ENCODE peak calls at places on chromosomes 7 and 10, in nine cellular contexts. D, O, S, N, Q, Z, A, B and E are unnamed samples.

GRCh38 chr10:98463976-98464754 is 17.4 kb upstream of the HPS1 start:
- DNase-seq in D (no peak), B (peak; percentile 14), O (no peak), N (no peak), A (no peak), S (peak; percentile 12), Z (no peak), Q (no peak), E (no peak)

GRCh38 chr7:91519241-91520200 is 255.3 kb downstream of the FZD1 start:
- DNase-seq in D (no peak), Z (no peak), S (no peak), N (no peak), Q (no peak), A (peak; percentile 51), B (no peak), O (no peak), E (no peak)

GRCh38 chr10:98994030-98994429 is 241.6 kb downstream of the HPSE2 start:
- DNase-seq in B (no peak), D (no peak), N (no peak), Z (no peak), A (no peak), S (no peak), O (no peak), Q (no peak), E (no peak)

GRCh38 chr7:34570300-34570699 is 87.7 kb upstream of the NPSR1 start:
- DNase-seq in S (no peak), N (no peak), Z (no peak), O (no peak), B (no peak), D (no peak), A (no peak), Q (no peak), E (no peak)

GRCh38 chr7:82345886-82346285 is 97.7 kb downstream of the CACNA2D1 start:
- DNase-seq in Q (no peak), A (no peak), N (no peak), D (no peak), S (no peak), Z (no peak), O (no peak), B (no peak), E (no peak)

GRCh38 chr10:22649390-22649841 is 65.0 kb downstream of the PIP4K2A start:
- DNase-seq in Z (no peak), O (no peak), D (no peak), S (no peak), B (no peak), N (no peak), Q (no peak), A (no peak), E (no peak)

GRCh38 chr7:3464900-3465622 is 164.0 kb downstream of the SDK1 start:
- DNase-seq in Q (no peak), O (no peak), A (no peak), S (no peak), N (no peak), B (no peak), D (no peak), Z (no peak), E (no peak)

GRCh38 chr7:17674166-17674955 is 265.9 kb downstream of the SNX13 start:
- DNase-seq in B (no peak), D (no peak), O (peak; percentile 22), N (no peak), A (no peak), Q (no peak), Z (no peak), S (no peak), E (peak; percentile 95)

GRCh38 chr10:120979435-120980315 is 128.5 kb downstream of the WDR11 start:
- DNase-seq in A (peak; percentile 1), O (no peak), N (no peak), Z (no peak), D (no peak), Q (peak; percentile 84), B (peak; percentile 35), S (no peak), E (no peak)

GRCh38 chr10:5089869-5090268 is 4.3 kb upstream of the AKR1C3 start:
- DNase-seq in D (no peak), Z (peak; percentile 77), Q (no peak), S (peak; percentile 28), B (peak; percentile 87), N (no peak), O (peak; percentile 49), A (peak; percentile 49), E (peak; percentile 55)

GRCh38 chr7:149598721-149599308 is 101.2 kb upstream of the ZNF746 start:
- DNase-seq in Z (no peak), A (peak; percentile 52), Q (peak; percentile 51), D (no peak), O (peak; percentile 69), S (peak; percentile 38), B (peak; percentile 45), N (no peak), E (peak; percentile 10)

GRCh38 chr10:129961274-129961839 is 2.7 kb downstream of the EBF3 start:
- DNase-seq in Q (no peak), Z (no peak), A (peak; percentile 52), S (no peak), B (no peak), O (no peak), N (no peak), D (no peak), E (no peak)

GRCh38 chr10:35545079-35545657 is 60.0 kb upstream of the GJD4 start:
- DNase-seq in D (no peak), N (no peak), B (no peak), Z (no peak), S (no peak), A (no peak), O (no peak), Q (no peak), E (no peak)

GRCh38 chr7:184768-185264 is 7.6 kb upstream of the FAM20C start:
- DNase-seq in A (peak; percentile 46), N (no peak), D (no peak), S (no peak), Q (no peak), B (no peak), O (no peak), Z (no peak), E (no peak)

GRCh38 chr7:123608991-123609882 is 7.6 kb downstream of the ASB15 start:
- DNase-seq in A (no peak), O (no peak), D (no peak), B (no peak), N (no peak), S (no peak), Q (no peak), Z (no peak), E (no peak)

GRCh38 chr10:35027567-35027966 is 62.6 kb downstream of the CUL2 start:
- DNase-seq in A (peak; percentile 45), N (no peak), S (peak; percentile 39), Q (peak; percentile 32), O (peak; percentile 88), B (no peak), Z (no peak), D (no peak), E (no peak)

GRCh38 chr10:1048349-1048731 is 579 bp downstream of the IDI1 start:
- DNase-seq in N (peak; percentile 33), D (peak; percentile 35), B (peak; percentile 33), Q (peak; percentile 32), O (peak; percentile 2), Z (no peak), S (peak; percentile 57), A (no peak), E (no peak)

GRCh38 chr7:106774768-106775551 is 90.1 kb upstream of the PIK3CG start:
- DNase-seq in N (no peak), B (peak; percentile 94), A (peak; percentile 86), Z (no peak), O (peak; percentile 57), Q (no peak), D (no peak), S (peak; percentile 27), E (no peak)

GRCh38 chr10:45001382-45002148 is 842 bp downstream of the ZNF22 start:
- DNase-seq in Q (peak; percentile 79), Z (no peak), D (peak; percentile 69), A (peak; percentile 83), S (peak; percentile 69), B (peak; percentile 23), O (peak; percentile 84), N (peak; percentile 78), E (no peak)

GRCh38 chr10:85105614-85106013 is 777.2 kb downstream of the CCSER2 start:
- DNase-seq in N (no peak), D (no peak), Z (no peak), S (no peak), B (peak; percentile 5), A (no peak), Q (peak; percentile 23), O (no peak), E (no peak)

GRCh38 chr10:50658165-50658564 is 34.4 kb upstream of the SGMS1 start:
- DNase-seq in A (no peak), Q (no peak), B (no peak), S (no peak), N (no peak), O (no peak), D (no peak), Z (no peak), E (no peak)
- H3K27ac ChIP-seq in A (no peak overlapping the region), Q (no peak overlapping the region), B (no peak overlapping the region), S (no peak overlapping the region), N (no peak overlapping the region), O (no peak overlapping the region), D (no peak overlapping the region), Z (no peak overlapping the region), E (no peak overlapping the region)

DNA sequence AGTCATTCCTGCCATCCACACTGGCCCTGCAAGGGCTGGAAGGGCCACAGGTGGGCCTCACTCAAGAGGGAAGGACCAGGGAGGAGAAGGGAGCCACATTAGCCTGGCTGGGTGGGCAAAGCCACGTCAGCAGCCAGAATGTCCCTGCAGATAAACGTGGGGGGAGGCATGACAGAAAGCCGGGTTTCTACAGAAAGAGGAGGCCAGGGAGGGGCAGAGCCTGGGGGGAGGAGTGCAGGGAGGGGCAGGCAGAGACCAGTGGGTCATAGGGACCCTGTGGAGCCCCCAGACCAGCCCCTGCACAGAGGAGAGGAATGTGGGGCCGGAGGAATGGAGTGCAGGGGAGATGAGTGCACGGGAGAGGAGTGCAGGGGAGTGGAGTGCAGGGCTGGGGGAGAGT is 590.2 kb downstream of the PTPRN2 start:
- DNase-seq in B (no peak), S (no peak), D (no peak), N (no peak), Z (no peak), A (no peak), Q (no peak), O (no peak), E (no peak)
- H3K27ac ChIP-seq in B (no peak overlapping the region), S (no peak overlapping the region), D (no peak overlapping the region), N (no peak overlapping the region), Z (no peak overlapping the region), A (no peak overlapping the region), Q (no peak overlapping the region), O (no peak overlapping the region), E (no peak overlapping the region)

DNA sequence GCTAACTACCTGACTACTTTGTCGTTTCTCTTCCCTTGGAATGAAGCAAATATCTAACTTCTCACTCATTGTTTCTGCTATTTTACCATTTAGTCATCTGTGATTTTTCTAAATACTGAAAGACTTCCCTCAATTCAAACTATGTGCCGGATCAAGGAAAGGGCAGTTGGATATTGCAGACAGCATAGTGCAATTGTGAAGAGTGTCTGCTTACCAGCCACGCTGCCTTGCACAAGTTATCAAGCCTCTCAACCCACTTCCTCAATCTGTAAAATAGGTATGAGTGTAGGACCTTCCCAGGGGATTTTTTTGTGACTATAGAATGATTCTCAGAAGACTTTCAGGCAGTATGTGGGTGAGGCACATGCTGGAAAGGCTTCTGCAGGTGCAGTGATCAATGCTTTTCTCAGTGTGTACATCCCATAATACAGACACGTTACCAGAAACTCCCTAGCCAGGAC is 54.3 kb downstream of the EGFR start:
- DNase-seq in D (no peak), O (peak; percentile 32), Q (no peak), N (no peak), B (peak; percentile 49), S (peak; percentile 81), Z (no peak), A (no peak), E (no peak)
- H3K27ac ChIP-seq in D (peak overlapping the region; percentile 77), O (peak overlapping the region; percentile 97), Q (no peak overlapping the region), N (peak overlapping the region; percentile 83), B (peak overlapping the region; percentile 75), S (peak overlapping the region; percentile 32), Z (peak overlapping the region; percentile 98), A (no peak overlapping the region), E (peak overlapping the region; percentile 77)

GRCh38 chr7:44138698-44139097 is 2.4 kb downstream of the MYL7 start:
- DNase-seq in Q (no peak), A (no peak), O (no peak), Z (no peak), B (no peak), N (no peak), S (no peak), D (no peak), E (no peak)
- H3K27ac ChIP-seq in Q (no peak overlapping the region), A (peak overlapping the region; percentile 100), O (no peak overlapping the region), Z (no peak overlapping the region), B (no peak overlapping the region), N (peak overlapping the region; percentile 63), S (no peak overlapping the region), D (no peak overlapping the region), E (no peak overlapping the region)